ENCODE peak calls at places on chromosomes 5 and 9, in eight cellular contexts. C is ovary, P is cardiac muscle cell, A is heart left ventricle, S is astrocyte of the spinal cord, V is epithelial cell of esophagus, M is WTC11, H is neural progenitor cell. L is an unnamed sample.
A peak's percentile ranks its signal among the peaks of the same experiment; 100 is the strongest.

GRCh38 chr9:34493972-34494535 is 28.7 kb downstream of the ENHO start:
- DNase-seq in A (peak; percentile 63), P (peak; percentile 84), M (peak; percentile 78), V (peak; percentile 60), C (peak; percentile 65), S (peak; percentile 35), H (peak; percentile 84), L (no peak)

GRCh38 chr9:131264231-131264630 is 12.1 kb downstream of the FAM78A start:
- DNase-seq in H (no peak), A (peak; percentile 55), M (no peak), C (no peak), S (no peak), V (no peak), P (no peak), L (peak; percentile 54)

GRCh38 chr5:121758640-121759039 is 93.0 kb upstream of the FTMT start:
- DNase-seq in P (no peak), C (no peak), M (peak; percentile 18), V (no peak), A (no peak), H (peak; percentile 72), S (no peak), L (no peak)

GRCh38 chr5:88863523-88863922 is 19.5 kb downstream of the MEF2C start:
- DNase-seq in S (no peak), C (no peak), P (no peak), H (no peak), V (no peak), M (no peak), A (no peak), L (no peak)

GRCh38 chr9:87869082-87869481 is 13.6 kb upstream of the SPATA31E1 start:
- DNase-seq in M (no peak), S (no peak), V (no peak), A (no peak), H (no peak), P (no peak), C (no peak), L (no peak)

GRCh38 chr5:57303985-57304384 is 130.1 kb downstream of the GPBP1 start:
- DNase-seq in P (no peak), V (no peak), C (no peak), M (peak; percentile 46), H (peak; percentile 20), S (no peak), A (no peak), L (no peak)

GRCh38 chr9:11038956-11039355 is 426.2 kb upstream of the PTPRD start:
- DNase-seq in P (no peak), A (no peak), M (no peak), H (no peak), C (no peak), S (no peak), V (no peak), L (no peak)

GRCh38 chr9:78972303-78973002 is 599.3 kb upstream of the TLE4 start:
- DNase-seq in V (no peak), A (no peak), M (no peak), S (no peak), H (no peak), C (no peak), P (no peak), L (no peak)

GRCh38 chr5:136036991-136037705 is 8.4 kb downstream of the TGFBI start:
- DNase-seq in C (no peak), M (no peak), A (peak; percentile 59), S (peak; percentile 91), V (peak; percentile 52), P (no peak), H (no peak), L (no peak)

GRCh38 chr5:51990661-51991180 is 607.5 kb downstream of the ISL1 start:
- DNase-seq in S (no peak), P (no peak), M (no peak), H (no peak), A (no peak), C (no peak), V (no peak), L (no peak)

GRCh38 chr5:21663082-21663481 is 1190.1 kb downstream of the CDH12 start:
- DNase-seq in V (no peak), M (peak; percentile 64), H (no peak), C (no peak), S (no peak), A (no peak), P (no peak), L (no peak)

GRCh38 chr9:129894106-129894823 is 59.0 kb downstream of the USP20 start:
- DNase-seq in M (no peak), P (no peak), C (no peak), H (no peak), S (no peak), A (no peak), V (no peak), L (no peak)

GRCh38 chr9:7176574-7176973 is 418.8 kb downstream of the KDM4C start:
- DNase-seq in P (no peak), H (no peak), A (no peak), V (no peak), C (no peak), S (no peak), M (no peak), L (no peak)

GRCh38 chr5:128038641-128039040 is 44.9 kb upstream of the SLC12A2 start:
- DNase-seq in M (no peak), A (no peak), H (no peak), P (peak; percentile 42), V (peak; percentile 63), C (no peak), S (peak; percentile 53), L (no peak)

GRCh38 chr5:83703059-83703458 is 17.6 kb downstream of the HAPLN1 start:
- DNase-seq in H (no peak), S (no peak), V (no peak), P (no peak), C (no peak), M (no peak), A (no peak), L (no peak)

GRCh38 chr5:120082316-120083068 is 381.6 kb upstream of the PRR16 start:
- DNase-seq in P (no peak), A (no peak), M (no peak), S (no peak), H (no peak), C (no peak), V (peak; percentile 8), L (no peak)
- TF ChIP-seq CTCF in P (peak; percentile 29), A (no peak), M (no peak), S (peak; percentile 7), H (no peak), C (no peak), V (peak; percentile 48), L (no peak)

GRCh38 chr9:72909428-72909827 is 43.4 kb downstream of the ALDH1A1 start:
- DNase-seq in A (no peak), S (no peak), C (no peak), V (no peak), M (no peak), P (no peak), H (no peak), L (no peak)

GRCh38 chr9:72912476-72913381 is 40.1 kb downstream of the ALDH1A1 start:
- DNase-seq in S (no peak), V (no peak), P (no peak), M (no peak), H (no peak), C (no peak), A (no peak), L (no peak)

GRCh38 chr9:72913382-72914009 is 39.4 kb downstream of the ALDH1A1 start:
- DNase-seq in C (no peak), A (no peak), P (no peak), H (no peak), M (no peak), S (no peak), V (no peak), L (no peak)

GRCh38 chr9:72911816-72912215 is 41.0 kb downstream of the ALDH1A1 start:
- DNase-seq in V (no peak), A (no peak), M (no peak), H (no peak), S (no peak), C (no peak), P (no peak), L (no peak)

GRCh38 chr9:72911247-72911775 is 41.5 kb downstream of the ALDH1A1 start:
- DNase-seq in M (no peak), V (no peak), H (no peak), S (no peak), P (no peak), C (no peak), A (no peak), L (no peak)
- TF ChIP-seq CTCF in M (no peak), V (no peak), H (no peak), S (no peak), P (no peak), C (no peak), A (no peak), L (no peak)

GRCh38 chr5:180670157-180670556 is 20.8 kb upstream of the FLT4 start:
- DNase-seq in A (no peak), S (no peak), C (no peak), M (no peak), P (no peak), H (no peak), V (no peak), L (no peak)

GRCh38 chr5:180670586-180671359 is 21.4 kb upstream of the FLT4 start:
- DNase-seq in C (no peak), H (peak; percentile 78), S (peak; percentile 29), M (peak; percentile 63), P (peak; percentile 76), A (peak; percentile 58), V (peak; percentile 70), L (no peak)

GRCh38 chr5:180669661-180670060 is 20.3 kb upstream of the FLT4 start:
- DNase-seq in M (no peak), A (no peak), P (no peak), C (no peak), V (no peak), S (no peak), H (no peak), L (no peak)

GRCh38 chr5:180675036-180675635 is 25.7 kb upstream of the FLT4 start:
- DNase-seq in A (no peak), P (no peak), H (no peak), C (no peak), S (no peak), V (no peak), M (no peak), L (no peak)

DNA sequence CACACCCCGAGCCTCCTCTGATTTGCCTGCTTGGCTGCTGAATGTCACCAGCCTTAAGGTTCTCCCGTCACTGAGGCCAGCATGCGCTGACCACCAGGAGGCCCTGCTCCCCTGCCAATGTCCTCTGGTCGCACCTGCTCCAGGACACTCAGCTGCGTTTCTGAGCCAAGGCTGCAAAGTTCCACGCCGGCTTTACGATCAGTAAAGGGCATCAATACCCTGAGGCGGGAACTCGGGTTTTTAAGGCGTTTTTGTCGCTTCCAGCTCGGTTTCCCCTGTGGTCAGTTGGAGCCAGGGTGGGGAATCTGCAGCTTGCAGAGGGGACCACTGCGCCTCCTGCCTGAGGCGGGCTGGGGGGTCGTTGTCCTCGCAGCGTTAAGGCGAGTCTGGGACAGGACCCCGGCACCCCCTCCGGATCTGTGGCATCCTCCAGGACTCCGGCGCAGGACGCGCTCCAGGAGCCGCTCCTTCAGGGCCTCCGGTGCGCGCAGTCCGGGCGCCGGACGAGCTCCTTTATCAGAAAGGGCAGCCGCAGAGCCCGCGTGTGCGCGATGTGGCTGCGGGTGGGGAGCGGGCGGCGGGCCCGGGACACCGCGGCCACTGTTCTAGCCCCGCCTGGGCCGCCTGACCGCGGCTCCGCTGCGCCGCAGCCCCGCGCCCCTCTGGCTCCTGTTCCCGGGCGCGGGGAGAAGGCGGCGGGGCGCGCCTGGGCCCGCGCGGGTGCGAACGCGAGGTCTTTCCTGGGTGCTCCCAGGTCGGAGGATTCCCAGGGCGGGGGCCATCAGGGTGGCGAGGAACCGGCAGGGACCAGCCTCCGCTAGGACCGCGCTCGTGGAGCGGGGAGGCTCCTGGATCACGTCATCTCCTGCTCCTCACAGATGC is 24.2 kb upstream of the FLT4 start:
- DNase-seq in C (no peak), H (peak; percentile 69), V (no peak), M (peak; percentile 50), P (peak; percentile 17), A (no peak), S (no peak), L (no peak)
- TF ChIP-seq CTCF in C (no peak), H (peak; percentile 56), V (no peak), M (no peak), P (peak; percentile 6), A (no peak), S (no peak), L (no peak)

GRCh38 chr5:179404321-179405053 is 59.2 kb upstream of the ADAMTS2 start:
- DNase-seq in C (no peak), H (no peak), V (no peak), S (no peak), A (no peak), M (no peak), P (peak; percentile 22), L (no peak)
- TF ChIP-seq CTCF in C (no peak), H (no peak), V (no peak), S (no peak), A (peak; percentile 34), M (no peak), P (peak; percentile 61), L (no peak)

L was measured in CD14-positive monocyte.